ENCODE peak calls at places on chromosome 18, in ten cellular contexts. I is cardiac muscle cell, K is IMR-90, B is RWPE2, A is uterus, P is MM.1S, F is upper lobe of right lung, W is mammary epithelial cell, L is left lung, J is hepatocyte. D is an unnamed sample.

GRCh38 chr18:3262234-3263171 is 570 bp downstream of the MYL12B start:
- DNase-seq in W (peak; percentile 45), K (no peak), F (no peak), I (no peak), L (no peak), B (no peak), A (no peak), P (peak; percentile 21), J (peak; percentile 32), D (no peak)

GRCh38 chr18:74596959-74597661 is 560 bp upstream of the ZNF407 start:
- DNase-seq in K (peak; percentile 62), L (peak; percentile 92), W (no peak), I (peak; percentile 77), A (peak; percentile 59), P (peak; percentile 72), J (peak; percentile 84), B (peak; percentile 69), F (peak; percentile 87), D (peak; percentile 95)

GRCh38 chr18:38635706-38636105 is 1070.1 kb upstream of the CELF4 start:
- DNase-seq in A (no peak), W (no peak), K (no peak), J (no peak), P (no peak), L (no peak), B (no peak), I (no peak), F (no peak), D (no peak)

GRCh38 chr18:75218524-75218923 is 7.9 kb downstream of the TSHZ1 start:
- DNase-seq in L (no peak), B (no peak), K (no peak), J (no peak), A (no peak), P (no peak), I (no peak), W (no peak), F (no peak), D (no peak)

GRCh38 chr18:8496186-8496585 is 113.1 kb upstream of the RAB12 start:
- DNase-seq in W (no peak), P (no peak), L (no peak), J (no peak), I (no peak), K (peak; percentile 28), A (no peak), F (no peak), B (no peak), D (no peak)

GRCh38 chr18:10379511-10379910 is 74.9 kb upstream of the APCDD1 start:
- DNase-seq in K (peak; percentile 43), F (no peak), A (no peak), I (no peak), W (no peak), P (no peak), J (no peak), L (no peak), B (no peak), D (no peak)

GRCh38 chr18:67651438-67651837 is 134.9 kb upstream of the DSEL start:
- DNase-seq in I (no peak), B (no peak), A (peak; percentile 25), K (no peak), P (no peak), J (no peak), F (no peak), L (no peak), W (no peak), D (no peak)

GRCh38 chr18:61893304-61893970 is 630 bp upstream of the RNF152 start:
- DNase-seq in I (peak; percentile 77), P (peak; percentile 44), A (peak; percentile 70), B (peak; percentile 52), W (peak; percentile 37), F (peak; percentile 74), J (peak; percentile 85), L (peak; percentile 79), K (peak; percentile 61), D (no peak)

GRCh38 chr18:12287684-12288405 is 20.2 kb upstream of the TUBB6 start:
- DNase-seq in J (peak; percentile 84), I (peak; percentile 81), F (peak; percentile 89), B (peak; percentile 93), W (peak; percentile 98), K (peak; percentile 95), A (peak; percentile 85), L (peak; percentile 86), P (no peak), D (peak; percentile 63)

GRCh38 chr18:23918395-23919032 is 96.0 kb upstream of the TTC39C start:
- DNase-seq in F (peak; percentile 75), I (peak; percentile 88), P (peak; percentile 65), L (no peak), B (no peak), J (peak; percentile 86), W (no peak), K (peak; percentile 56), A (peak; percentile 77), D (peak; percentile 86)

GRCh38 chr18:70422061-70422965 is 133.5 kb downstream of the SOCS6 start:
- DNase-seq in J (peak; percentile 70), F (peak; percentile 90), L (peak; percentile 86), W (peak; percentile 96), K (peak; percentile 93), B (peak; percentile 90), I (no peak), P (no peak), A (peak; percentile 60), D (no peak)

GRCh38 chr18:13137939-13138821 is 80.4 kb upstream of the LDLRAD4 start:
- DNase-seq in L (no peak), I (no peak), B (no peak), J (no peak), P (peak; percentile 85), A (peak; percentile 79), W (no peak), F (peak; percentile 77), K (peak; percentile 8), D (peak; percentile 87)

GRCh38 chr18:26700201-26700600 is 151.8 kb upstream of the KCTD1 start:
- DNase-seq in W (no peak), B (no peak), A (no peak), P (no peak), J (no peak), L (no peak), K (no peak), I (no peak), F (no peak), D (no peak)

GRCh38 chr18:29154196-29154757 is 977.3 kb upstream of the CDH2 start:
- DNase-seq in W (peak; percentile 69), A (no peak), I (no peak), J (no peak), K (peak; percentile 49), L (no peak), P (no peak), F (no peak), B (no peak), D (no peak)

GRCh38 chr18:21997207-21998143 is 171.9 kb upstream of the GATA6 start:
- DNase-seq in P (peak; percentile 51), K (peak; percentile 42), W (peak; percentile 32), A (no peak), B (no peak), F (no peak), J (peak; percentile 75), L (no peak), I (peak; percentile 66), D (no peak)
- H3K4me1 ChIP-seq in P (no peaks in the 10 kb centered on the region), K (no peaks in the 10 kb centered on the region), W (no peaks in the 10 kb centered on the region), A (no peaks in the 10 kb centered on the region), B (no peaks in the 10 kb centered on the region), F (no peaks in the 10 kb centered on the region), J (peaks cover 45% of the 10 kb centered on the region), L (no peaks in the 10 kb centered on the region), I (peaks cover 57% of the 10 kb centered on the region), D (no peaks in the 10 kb centered on the region)

GRCh38 chr18:48769006-48769646 is 181.6 kb downstream of the SMAD7 start:
- DNase-seq in W (no peak), F (no peak), A (no peak), K (no peak), P (no peak), I (no peak), B (no peak), J (no peak), L (no peak), D (no peak)
- TF ChIP-seq CTCF in W (no peak), F (no peak), A (no peak), K (no peak), P (no peak), I (no peak), B (peak; percentile 11), J (no peak), L (no peak), D (no peak)

GRCh38 chr18:58892536-58892935 is 27.9 kb downstream of the ZNF532 start:
- DNase-seq in B (no peak), P (no peak), F (no peak), A (no peak), J (no peak), I (no peak), W (no peak), K (no peak), L (no peak), D (no peak)
- H3K27ac ChIP-seq in B (no peak overlapping the region), P (no peak overlapping the region), F (peak overlapping the region; percentile 47), A (no peak overlapping the region), J (peak overlapping the region; percentile 39), I (no peak overlapping the region), W (no peak overlapping the region), K (no peak overlapping the region), L (no peak overlapping the region), D (no peak overlapping the region)

GRCh38 chr18:36692331-36692730 is 136.5 kb downstream of the TPGS2 start:
- DNase-seq in I (no peak), J (no peak), F (no peak), L (no peak), B (no peak), W (no peak), P (no peak), K (peak; percentile 93), A (no peak), D (no peak)

GRCh38 chr18:36692909-36693308 is 135.9 kb downstream of the TPGS2 start:
- DNase-seq in A (no peak), K (peak; percentile 86), P (no peak), L (no peak), F (no peak), J (no peak), W (no peak), B (no peak), I (no peak), D (no peak)

GRCh38 chr18:36695806-36696205 is 133.0 kb downstream of the TPGS2 start:
- DNase-seq in I (no peak), B (no peak), W (no peak), L (no peak), K (no peak), P (no peak), J (no peak), A (no peak), F (no peak), D (no peak)

GRCh38 chr18:36697905-36698304 is 130.9 kb downstream of the TPGS2 start:
- DNase-seq in W (peak; percentile 91), F (no peak), I (no peak), B (no peak), K (peak; percentile 94), J (no peak), P (no peak), L (no peak), A (no peak), D (no peak)

GRCh38 chr18:36693931-36694661 is 134.7 kb downstream of the TPGS2 start:
- DNase-seq in K (peak; percentile 78), I (no peak), F (no peak), B (no peak), A (no peak), J (peak; percentile 52), P (no peak), L (no peak), W (no peak), D (no peak)
- H3K4me1 ChIP-seq in K (peaks cover 30% of the 10 kb centered on the region), I (no peaks in the 10 kb centered on the region), F (no peaks in the 10 kb centered on the region), B (peaks cover 13% of the 10 kb centered on the region), A (peaks cover 5% of the 10 kb centered on the region), J (peaks cover 16% of the 10 kb centered on the region), P (no peaks in the 10 kb centered on the region), L (no peaks in the 10 kb centered on the region), W (peaks cover 26% of the 10 kb centered on the region), D (no peaks in the 10 kb centered on the region)

GRCh38 chr18:32358075-32358474 is 112.6 kb downstream of the GAREM1 start:
- DNase-seq in L (no peak), B (no peak), A (no peak), W (no peak), F (no peak), P (no peak), K (no peak), I (peak; percentile 8), J (no peak), D (no peak)
- TF ChIP-seq CTCF in L (no peak), B (no peak), A (no peak), W (no peak), F (no peak), P (no peak), K (no peak), I (no peak), J (no peak), D (no peak)

D was measured in spleen.